ENCODE peak calls at places on chromosome 4, in six cellular contexts. J is PC-3; L is GM12878; D is CD8-positive, alpha-beta T cell; M is foreskin fibroblast; X is heart left ventricle. G is an unnamed sample.

GRCh38 chr4:174365018-174365587 is 81.4 kb downstream of the CEP44 start:
- DNase-seq in J (peak; percentile 54), D (no peak), X (no peak), L (no peak), M (peak; percentile 61), G (no peak)

GRCh38 chr4:150056569-150056968 is 21.7 kb upstream of the DCLK2 start:
- DNase-seq in D (no peak), M (peak; percentile 80), J (no peak), L (no peak), X (no peak), G (no peak)

GRCh38 chr4:38670939-38671593 is 7.1 kb downstream of the KLF3 start:
- DNase-seq in X (no peak), J (peak; percentile 33), L (no peak), D (no peak), M (peak; percentile 31), G (no peak)

GRCh38 chr4:119116925-119117900 is 18.4 kb upstream of the MYOZ2 start:
- DNase-seq in X (no peak), L (no peak), D (no peak), J (no peak), M (peak; percentile 61), G (no peak)

GRCh38 chr4:76211769-76212168 is 1.9 kb downstream of the SCARB2 start:
- DNase-seq in M (no peak), J (no peak), D (no peak), X (no peak), L (no peak), G (no peak)

GRCh38 chr4:52172166-52172565 is 121.1 kb downstream of the SPATA18 start:
- DNase-seq in J (peak; percentile 46), L (no peak), M (no peak), D (no peak), X (no peak), G (no peak)

GRCh38 chr4:6727081-6727942 is 11.3 kb downstream of the BLOC1S4 start:
- DNase-seq in X (no peak), M (peak; percentile 67), L (no peak), J (no peak), D (no peak), G (no peak)

GRCh38 chr4:140359571-140360427 is 13.6 kb upstream of the SCOC start:
- DNase-seq in L (no peak), X (peak; percentile 73), J (peak; percentile 86), M (peak; percentile 88), D (peak; percentile 71), G (peak; percentile 75)

GRCh38 chr4:31183256-31183655 is 463.1 kb downstream of the PCDH7 start:
- DNase-seq in D (no peak), X (no peak), M (no peak), L (no peak), J (no peak), G (no peak)

GRCh38 chr4:74433043-74433442 is 11.9 kb upstream of the AREG start:
- DNase-seq in L (no peak), J (peak; percentile 69), D (no peak), M (no peak), X (no peak), G (no peak)

GRCh38 chr4:90537491-90537890 is 410.3 kb downstream of the CCSER1 start:
- DNase-seq in J (no peak), L (no peak), X (no peak), D (no peak), M (no peak), G (no peak)

GRCh38 chr4:25069014-25069413 is 38.3 kb upstream of the LGI2 start:
- DNase-seq in X (no peak), L (no peak), J (peak; percentile 34), D (no peak), M (no peak), G (no peak)

GRCh38 chr4:94595880-94596483 is 144.2 kb downstream of the PDLIM5 start:
- DNase-seq in X (no peak), L (peak; percentile 8), M (peak; percentile 67), D (no peak), J (peak; percentile 60), G (no peak)

GRCh38 chr4:70711599-70711998 is 10.2 kb upstream of the RUFY3 start:
- DNase-seq in J (no peak), L (no peak), X (no peak), D (no peak), M (no peak), G (no peak)

GRCh38 chr4:174117445-174117844 is 166.0 kb downstream of the FBXO8 start:
- DNase-seq in X (no peak), D (no peak), J (no peak), L (no peak), M (no peak), G (no peak)

GRCh38 chr4:147799986-147800555 is 68.2 kb downstream of the ARHGAP10 start:
- DNase-seq in M (no peak), D (peak; percentile 77), L (peak; percentile 92), X (no peak), J (no peak), G (no peak)

GRCh38 chr4:26175016-26175786 is 145.6 kb upstream of the RBPJ start:
- DNase-seq in D (peak; percentile 39), M (no peak), L (peak; percentile 53), X (no peak), J (no peak), G (no peak)

GRCh38 chr4:78923459-78924312 is 15.6 kb downstream of the PAQR3 start:
- DNase-seq in M (no peak), D (no peak), J (no peak), X (no peak), L (no peak), G (no peak)

GRCh38 chr4:175874290-175874689 is 62.2 kb upstream of the GPM6A start:
- DNase-seq in M (no peak), X (no peak), J (no peak), L (no peak), D (no peak), G (no peak)

DNA sequence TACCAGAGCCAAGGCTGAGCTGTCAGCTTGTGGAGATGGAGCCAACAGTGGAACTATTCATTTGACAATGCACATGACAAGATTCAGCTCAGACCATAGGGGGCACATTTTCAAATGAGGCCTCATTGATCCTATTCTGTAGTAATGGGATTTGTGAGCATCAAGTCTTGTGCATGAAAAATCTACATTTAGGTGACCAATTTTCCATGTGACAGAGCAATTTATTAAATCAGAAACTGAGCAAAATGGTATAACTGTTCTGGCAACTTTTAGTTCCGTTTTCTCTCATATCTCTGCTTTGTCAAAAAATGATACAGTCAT is 108.5 kb upstream of the PCDH18 start:
- DNase-seq in L (no peak), X (no peak), D (no peak), J (no peak), M (no peak), G (no peak)
- TF ChIP-seq CTCF in L (no peak), X (no peak), D (no peak), J (no peak), M (no peak), G (no peak)

GRCh38 chr4:128285085-128286023 is 2.3 kb downstream of the PGRMC2 start:
- DNase-seq in M (peak; percentile 57), D (no peak), J (peak; percentile 27), L (no peak), X (no peak), G (peak; percentile 67)
- TF ChIP-seq CTCF in M (no peak), D (no peak), J (no peak), L (no peak), X (no peak), G (no peak)

GRCh38 chr4:152707632-152708031 is 27.8 kb upstream of the TMEM154 start:
- DNase-seq in D (no peak), J (no peak), X (no peak), L (no peak), M (no peak), G (no peak)

GRCh38 chr4:152708806-152709205 is 29.0 kb upstream of the TMEM154 start:
- DNase-seq in X (no peak), J (no peak), M (no peak), L (no peak), D (no peak), G (no peak)

GRCh38 chr4:152704788-152705187 is 25.0 kb upstream of the TMEM154 start:
- DNase-seq in J (no peak), L (no peak), D (no peak), X (no peak), M (no peak), G (no peak)

GRCh38 chr4:152708361-152708760 is 28.6 kb upstream of the TMEM154 start:
- DNase-seq in M (no peak), X (no peak), L (no peak), D (no peak), J (peak; percentile 52), G (no peak)

DNA sequence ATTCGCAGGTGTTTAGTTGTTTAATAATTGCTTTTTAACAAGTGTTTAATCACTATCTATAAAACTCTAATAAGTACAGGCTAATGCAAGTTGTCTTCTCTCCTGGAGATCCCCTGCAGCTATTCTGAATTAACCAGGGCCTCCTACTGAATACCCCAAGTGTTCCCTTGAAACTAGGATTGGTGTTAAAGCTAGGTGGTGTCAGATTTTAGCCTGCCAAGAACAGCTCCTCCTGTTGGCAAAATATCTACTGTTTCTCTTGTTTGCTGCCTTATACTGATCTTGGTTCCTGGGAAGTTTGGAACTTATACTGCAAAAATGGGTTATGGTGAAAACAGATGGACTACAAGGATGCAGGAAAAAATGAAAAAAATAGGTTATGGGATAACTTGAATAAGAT is 26.1 kb upstream of the TMEM154 start:
- DNase-seq in L (no peak), D (no peak), M (no peak), X (no peak), J (no peak), G (no peak)
- TF ChIP-seq CTCF in L (no peak), D (no peak), M (no peak), X (no peak), J (no peak), G (no peak)

DNA sequence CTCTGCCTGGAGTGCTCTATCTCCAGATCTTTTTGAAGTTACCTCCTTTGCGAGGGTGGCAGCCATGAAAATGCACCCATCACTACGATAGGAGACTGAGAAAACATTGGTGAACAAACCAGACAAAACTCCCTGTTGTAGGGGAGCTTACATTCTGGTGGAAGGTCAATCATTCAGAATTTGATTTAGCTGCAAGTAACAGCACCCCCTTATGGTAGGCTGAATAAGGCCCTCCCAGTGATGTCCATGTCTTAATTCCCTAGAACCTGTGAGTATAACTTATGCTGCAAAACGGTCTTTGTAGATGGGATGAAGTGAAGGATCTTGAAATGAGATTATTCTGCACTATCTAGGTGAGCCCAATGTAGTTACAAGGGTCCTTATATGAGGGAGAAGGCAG is 5.6 kb upstream of the TEC start:
- DNase-seq in X (no peak), M (peak; percentile 62), D (no peak), L (peak; percentile 42), J (peak; percentile 55), G (no peak)
- TF ChIP-seq CTCF in X (peak; percentile 43), M (peak; percentile 43), D (peak; percentile 18), L (peak; percentile 85), J (peak; percentile 86), G (no peak)

GRCh38 chr4:34878961-34879360 is 1365.4 kb downstream of the ARAP2 start:
- DNase-seq in X (no peak), D (no peak), L (no peak), M (no peak), J (no peak), G (no peak)
- TF ChIP-seq CTCF in X (no peak), D (no peak), L (no peak), M (no peak), J (peak; percentile 8), G (no peak)